ENCODE peak calls at places on chromosomes 7 and 10, in seven cellular contexts. One of them, this sample, is unnamed.

GRCh38 chr7:48390381-48391327 is 219.4 kb downstream of the ABCA13 start:
- DNase-seq in HepG2: no peak
- DNase-seq in H1: no peak
- DNase-seq in SK-N-SH: no peak
- DNase-seq in HCT116: no peak
- DNase-seq in GM12878: no peak
- DNase-seq in K562: no peak
- DNase-seq in this sample: no peak

GRCh38 chr7:37007319-37007718 is 283.0 kb upstream of the AOAH start:
- DNase-seq in HepG2: no peak
- DNase-seq in H1: no peak
- DNase-seq in SK-N-SH: no peak
- DNase-seq in HCT116: no peak
- DNase-seq in GM12878: no peak
- DNase-seq in K562: no peak
- DNase-seq in this sample: no peak

GRCh38 chr7:44110724-44111635 is 6.8 kb downstream of the AEBP1 start:
- DNase-seq in HepG2: no peak
- DNase-seq in H1: no peak
- DNase-seq in SK-N-SH: peak
- DNase-seq in HCT116: no peak
- DNase-seq in GM12878: no peak
- DNase-seq in K562: no peak
- DNase-seq in this sample: peak

GRCh38 chr10:804787-805634 is 115.5 kb upstream of the DIP2C start:
- DNase-seq in HepG2: no peak
- DNase-seq in H1: no peak
- DNase-seq in SK-N-SH: no peak
- DNase-seq in HCT116: no peak
- DNase-seq in GM12878: no peak
- DNase-seq in K562: no peak
- DNase-seq in this sample: no peak

GRCh38 chr7:42068554-42069280 is 168.3 kb downstream of the GLI3 start:
- DNase-seq in HepG2: no peak
- DNase-seq in H1: no peak
- DNase-seq in SK-N-SH: no peak
- DNase-seq in HCT116: no peak
- DNase-seq in GM12878: no peak
- DNase-seq in K562: no peak
- DNase-seq in this sample: no peak

GRCh38 chr10:61897671-61898434 is 3.6 kb upstream of the ARID5B start:
- DNase-seq in HepG2: no peak
- DNase-seq in H1: no peak
- DNase-seq in SK-N-SH: peak
- DNase-seq in HCT116: no peak
- DNase-seq in GM12878: no peak
- DNase-seq in K562: no peak
- DNase-seq in this sample: peak

GRCh38 chr7:28940741-28941385 is 17.3 kb downstream of the TRIL start:
- DNase-seq in HepG2: no peak
- DNase-seq in H1: no peak
- DNase-seq in SK-N-SH: no peak
- DNase-seq in HCT116: no peak
- DNase-seq in GM12878: no peak
- DNase-seq in K562: no peak
- DNase-seq in this sample: no peak

GRCh38 chr10:113534428-113534827 is 18.4 kb upstream of the HABP2 start:
- DNase-seq in HepG2: no peak
- DNase-seq in H1: no peak
- DNase-seq in SK-N-SH: no peak
- DNase-seq in HCT116: no peak
- DNase-seq in GM12878: no peak
- DNase-seq in K562: no peak
- DNase-seq in this sample: no peak

GRCh38 chr10:3538291-3538849 is 246.6 kb downstream of the KLF6 start:
- DNase-seq in HepG2: no peak
- DNase-seq in H1: no peak
- DNase-seq in SK-N-SH: no peak
- DNase-seq in HCT116: no peak
- DNase-seq in GM12878: no peak
- DNase-seq in K562: no peak
- DNase-seq in this sample: peak

GRCh38 chr7:54946271-54946670 is 72.5 kb upstream of the EGFR start:
- DNase-seq in HepG2: no peak
- DNase-seq in H1: no peak
- DNase-seq in SK-N-SH: no peak
- DNase-seq in HCT116: no peak
- DNase-seq in GM12878: no peak
- DNase-seq in K562: no peak
- DNase-seq in this sample: peak

GRCh38 chr10:103676851-103677417 is 178.4 kb downstream of the SH3PXD2A start:
- DNase-seq in HepG2: no peak
- DNase-seq in H1: no peak
- DNase-seq in SK-N-SH: no peak
- DNase-seq in HCT116: no peak
- DNase-seq in GM12878: no peak
- DNase-seq in K562: no peak
- DNase-seq in this sample: no peak

GRCh38 chr7:48337012-48337621 is 165.9 kb downstream of the ABCA13 start:
- DNase-seq in HepG2: peak
- DNase-seq in H1: no peak
- DNase-seq in SK-N-SH: peak
- DNase-seq in HCT116: no peak
- DNase-seq in GM12878: no peak
- DNase-seq in K562: no peak
- DNase-seq in this sample: peak

GRCh38 chr10:132173185-132173584 is 13.6 kb upstream of the DPYSL4 start:
- DNase-seq in HepG2: no peak
- DNase-seq in H1: no peak
- DNase-seq in SK-N-SH: no peak
- DNase-seq in HCT116: no peak
- DNase-seq in GM12878: no peak
- DNase-seq in K562: no peak
- DNase-seq in this sample: peak

GRCh38 chr7:94648731-94649130 is 7.2 kb downstream of the SGCE start:
- DNase-seq in HepG2: no peak
- DNase-seq in H1: no peak
- DNase-seq in SK-N-SH: no peak
- DNase-seq in HCT116: no peak
- DNase-seq in GM12878: no peak
- DNase-seq in K562: no peak
- DNase-seq in this sample: no peak

GRCh38 chr7:82319674-82320118 is 123.9 kb downstream of the CACNA2D1 start:
- DNase-seq in HepG2: no peak
- DNase-seq in H1: no peak
- DNase-seq in SK-N-SH: peak
- DNase-seq in HCT116: no peak
- DNase-seq in GM12878: no peak
- DNase-seq in K562: no peak
- DNase-seq in this sample: no peak

GRCh38 chr7:111091623-111092370 is 870 bp downstream of the LRRN3 start:
- DNase-seq in HepG2: no peak
- DNase-seq in H1: no peak
- DNase-seq in SK-N-SH: peak
- DNase-seq in HCT116: no peak
- DNase-seq in GM12878: no peak
- DNase-seq in K562: no peak
- DNase-seq in this sample: no peak

GRCh38 chr7:111092406-111093160 is 1.7 kb downstream of the LRRN3 start:
- DNase-seq in HepG2: no peak
- DNase-seq in H1: no peak
- DNase-seq in SK-N-SH: no peak
- DNase-seq in HCT116: no peak
- DNase-seq in GM12878: no peak
- DNase-seq in K562: no peak
- DNase-seq in this sample: no peak

GRCh38 chr7:111088328-111088727 is 2.6 kb upstream of the LRRN3 start:
- DNase-seq in HepG2: no peak
- DNase-seq in H1: no peak
- DNase-seq in SK-N-SH: no peak
- DNase-seq in HCT116: no peak
- DNase-seq in GM12878: no peak
- DNase-seq in K562: no peak
- DNase-seq in this sample: no peak

GRCh38 chr7:111090834-111091233 is at the start of gene LRRN3:
- DNase-seq in HepG2: no peak
- DNase-seq in H1: no peak
- DNase-seq in SK-N-SH: peak
- DNase-seq in HCT116: no peak
- DNase-seq in GM12878: no peak
- DNase-seq in K562: peak
- DNase-seq in this sample: peak

DNA sequence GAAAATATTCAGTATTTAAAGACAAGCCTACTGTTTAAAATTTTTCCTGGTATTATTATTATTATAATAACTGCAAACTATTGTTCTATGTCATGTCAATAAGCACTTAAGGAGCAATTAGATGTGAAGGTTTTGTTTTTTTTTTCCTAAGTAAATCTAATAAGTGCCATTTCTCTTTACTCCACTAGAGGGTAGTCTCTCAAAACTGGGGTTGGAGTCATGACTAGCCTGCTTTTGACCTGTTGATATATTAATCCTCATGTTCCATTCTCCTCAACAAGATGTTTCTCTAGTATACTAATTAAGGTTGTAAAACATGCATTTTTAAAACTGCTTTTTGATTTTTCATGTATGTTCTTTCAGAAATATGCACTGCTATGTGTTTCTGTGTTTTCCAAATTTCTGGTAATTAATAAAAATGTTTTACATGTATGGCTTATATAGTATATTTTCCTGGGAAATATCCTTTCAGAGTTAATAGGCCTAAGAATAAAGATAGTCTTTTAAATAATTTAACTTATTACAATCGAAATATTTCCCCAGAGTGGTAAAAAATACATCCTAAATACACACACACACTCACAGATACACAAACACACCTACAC is 1.0 kb upstream of the LRRN3 start:
- DNase-seq in HepG2: peak
- DNase-seq in H1: no peak
- DNase-seq in SK-N-SH: peak
- DNase-seq in HCT116: peak
- DNase-seq in GM12878: no peak
- DNase-seq in K562: peak
- DNase-seq in this sample: no peak
- TF ChIP-seq JUND in HepG2: no peak
- TF ChIP-seq JUND in H1: no peak
- TF ChIP-seq JUND in SK-N-SH: no peak
- TF ChIP-seq JUND in HCT116: no peak
- TF ChIP-seq JUND in GM12878: no peak
- TF ChIP-seq JUND in K562: no peak
- TF ChIP-seq JUND in this sample: no peak

GRCh38 chr7:106358103-106358663 is 73.4 kb upstream of the NAMPT start:
- DNase-seq in HepG2: no peak
- DNase-seq in H1: no peak
- DNase-seq in SK-N-SH: no peak
- DNase-seq in HCT116: no peak
- DNase-seq in GM12878: no peak
- DNase-seq in K562: no peak
- DNase-seq in this sample: no peak
- TF ChIP-seq JUND in HepG2: no peak
- TF ChIP-seq JUND in H1: no peak
- TF ChIP-seq JUND in SK-N-SH: no peak
- TF ChIP-seq JUND in HCT116: no peak
- TF ChIP-seq JUND in GM12878: no peak
- TF ChIP-seq JUND in K562: peak
- TF ChIP-seq JUND in this sample: no peak

GRCh38 chr10:99551158-99551557 is 18.4 kb downstream of the NKX2-3 start:
- DNase-seq in HepG2: no peak
- DNase-seq in H1: no peak
- DNase-seq in SK-N-SH: peak
- DNase-seq in HCT116: no peak
- DNase-seq in GM12878: no peak
- DNase-seq in K562: no peak
- DNase-seq in this sample: peak
- TF ChIP-seq JUND in HepG2: no peak
- TF ChIP-seq JUND in H1: no peak
- TF ChIP-seq JUND in SK-N-SH: no peak
- TF ChIP-seq JUND in HCT116: no peak
- TF ChIP-seq JUND in GM12878: no peak
- TF ChIP-seq JUND in K562: no peak
- TF ChIP-seq JUND in this sample: no peak

GRCh38 chr10:46226232-46226631 is 60.6 kb upstream of the ANTXRL start:
- DNase-seq in HepG2: no peak
- DNase-seq in H1: no peak
- DNase-seq in SK-N-SH: no peak
- DNase-seq in HCT116: no peak
- DNase-seq in GM12878: no peak
- DNase-seq in K562: no peak
- DNase-seq in this sample: no peak

GRCh38 chr10:46226900-46227558 is 59.8 kb upstream of the ANTXRL start:
- DNase-seq in HepG2: no peak
- DNase-seq in H1: no peak
- DNase-seq in SK-N-SH: no peak
- DNase-seq in HCT116: no peak
- DNase-seq in GM12878: no peak
- DNase-seq in K562: no peak
- DNase-seq in this sample: no peak

GRCh38 chr10:46227571-46228075 is 59.2 kb upstream of the ANTXRL start:
- DNase-seq in HepG2: no peak
- DNase-seq in H1: no peak
- DNase-seq in SK-N-SH: no peak
- DNase-seq in HCT116: no peak
- DNase-seq in GM12878: no peak
- DNase-seq in K562: no peak
- DNase-seq in this sample: no peak

GRCh38 chr10:46229144-46229563 is 57.6 kb upstream of the ANTXRL start:
- DNase-seq in HepG2: peak
- DNase-seq in H1: no peak
- DNase-seq in SK-N-SH: peak
- DNase-seq in HCT116: no peak
- DNase-seq in GM12878: no peak
- DNase-seq in K562: peak
- DNase-seq in this sample: no peak

DNA sequence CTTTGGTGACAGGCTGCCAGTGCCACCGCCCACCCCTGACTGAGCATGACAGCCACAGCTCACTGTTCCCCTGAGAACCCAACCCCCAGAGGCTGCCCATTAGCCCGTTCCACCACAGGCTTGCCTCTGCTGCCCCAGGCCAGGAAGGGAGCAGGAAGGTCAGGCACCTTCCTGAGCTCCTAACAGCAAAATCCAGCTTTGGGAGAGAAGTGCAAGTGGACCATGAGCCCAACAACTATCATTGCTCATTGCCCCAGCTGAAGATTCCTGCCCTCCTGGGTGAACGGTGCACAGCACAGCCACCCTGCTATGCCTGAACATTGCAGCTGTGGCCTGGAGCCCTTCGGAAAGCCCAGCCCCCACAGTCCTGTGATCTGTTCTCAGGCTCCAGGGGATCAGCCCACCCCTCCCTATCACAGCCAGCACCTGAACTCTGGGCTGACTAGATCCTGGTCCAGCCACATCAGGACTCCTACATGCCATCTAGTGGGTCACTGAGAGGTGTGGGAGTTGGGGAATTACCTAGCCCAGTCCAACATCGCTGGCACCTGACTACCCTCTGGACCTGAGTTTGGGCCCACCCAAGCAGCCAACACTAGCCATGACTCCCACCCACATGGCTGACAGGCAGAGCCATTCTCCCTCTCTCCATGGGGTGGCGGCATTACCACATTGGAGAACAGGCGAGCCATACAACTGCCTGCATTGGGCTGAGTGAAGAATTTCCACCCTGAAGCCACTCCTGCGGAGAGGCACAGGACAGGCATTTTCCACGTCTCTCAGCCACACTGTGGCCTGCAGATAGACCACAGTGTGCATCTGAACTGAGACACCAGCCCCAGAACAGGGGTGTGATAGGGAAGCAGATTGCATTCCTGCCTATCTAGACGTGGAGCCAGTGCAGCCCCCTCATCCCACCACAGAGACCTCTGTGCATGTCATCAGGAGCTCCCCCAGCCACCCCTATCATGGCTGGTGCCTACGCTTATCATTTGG is 58.4 kb upstream of the ANTXRL start:
- DNase-seq in HepG2: peak
- DNase-seq in H1: peak
- DNase-seq in SK-N-SH: peak
- DNase-seq in HCT116: peak
- DNase-seq in GM12878: no peak
- DNase-seq in K562: peak
- DNase-seq in this sample: peak
- TF ChIP-seq JUND in HepG2: no peak
- TF ChIP-seq JUND in H1: peak
- TF ChIP-seq JUND in SK-N-SH: no peak
- TF ChIP-seq JUND in HCT116: no peak
- TF ChIP-seq JUND in GM12878: no peak
- TF ChIP-seq JUND in K562: peak
- TF ChIP-seq JUND in this sample: no peak

This sample was measured in T47D.